ENCODE peak calls at places on chromosomes 12 and 14, in five cellular contexts. U is PC-9, K is lung, W is upper lobe of right lung, B is HCT116. R is an unnamed sample.

GRCh38 chr12:76548222-76548837 is 11.2 kb downstream of the OSBPL8 start:
- DNase-seq in K (no peak), U (peak), B (no peak), W (no peak), R (no peak)

GRCh38 chr14:77120771-77121743 is 20.5 kb downstream of the ZDHHC22 start:
- DNase-seq in U (no peak), B (no peak), W (no peak), K (no peak), R (peak)

GRCh38 chr14:90844321-90844720 is 28.1 kb upstream of the TTC7B start:
- DNase-seq in W (peak), U (no peak), K (peak), B (no peak), R (no peak)

GRCh38 chr14:63555572-63555971 is 12.4 kb upstream of the PPP2R5E start:
- DNase-seq in K (no peak), U (no peak), W (no peak), B (no peak), R (no peak)

GRCh38 chr14:21825147-21825743 is 151.6 kb upstream of the OR4E1 start:
- DNase-seq in K (no peak), W (no peak), U (no peak), B (peak), R (no peak)

GRCh38 chr12:24436667-24437066 is 487.2 kb upstream of the SOX5 start:
- DNase-seq in K (no peak), W (no peak), B (no peak), U (no peak), R (no peak)

GRCh38 chr12:47818701-47819543 is 781 bp downstream of the HDAC7 start:
- DNase-seq in K (peak), U (peak), W (peak), B (no peak), R (peak)

GRCh38 chr12:62605972-62606371 is 139.3 kb downstream of the MON2 start:
- DNase-seq in W (no peak), K (no peak), U (no peak), B (no peak), R (no peak)

GRCh38 chr14:21263284-21264024 is 5.8 kb downstream of the HNRNPC start:
- DNase-seq in B (no peak), U (no peak), K (no peak), W (no peak), R (no peak)

GRCh38 chr14:87002831-87003230 is 990.2 kb downstream of the GALC start:
- DNase-seq in W (no peak), B (no peak), U (no peak), K (no peak), R (no peak)

GRCh38 chr12:107504503-107504885 is 181.1 kb upstream of the PWP1 start:
- DNase-seq in W (no peak), B (no peak), K (no peak), U (no peak), R (no peak)

GRCh38 chr14:99475179-99475578 is 5.5 kb downstream of the SETD3 start:
- DNase-seq in U (no peak), B (no peak), K (no peak), W (no peak), R (no peak)

GRCh38 chr14:100900837-100901390 is 2.6 kb downstream of the RTL1 start:
- DNase-seq in K (peak), U (peak), W (no peak), B (peak), R (peak)

GRCh38 chr14:69848903-69849391 is 30.3 kb upstream of the SMOC1 start:
- DNase-seq in U (no peak), K (no peak), W (no peak), B (no peak), R (no peak)

GRCh38 chr12:16605666-16606116 is 271 bp downstream of the LMO3 start:
- DNase-seq in U (peak), B (no peak), K (peak), W (peak), R (no peak)

DNA sequence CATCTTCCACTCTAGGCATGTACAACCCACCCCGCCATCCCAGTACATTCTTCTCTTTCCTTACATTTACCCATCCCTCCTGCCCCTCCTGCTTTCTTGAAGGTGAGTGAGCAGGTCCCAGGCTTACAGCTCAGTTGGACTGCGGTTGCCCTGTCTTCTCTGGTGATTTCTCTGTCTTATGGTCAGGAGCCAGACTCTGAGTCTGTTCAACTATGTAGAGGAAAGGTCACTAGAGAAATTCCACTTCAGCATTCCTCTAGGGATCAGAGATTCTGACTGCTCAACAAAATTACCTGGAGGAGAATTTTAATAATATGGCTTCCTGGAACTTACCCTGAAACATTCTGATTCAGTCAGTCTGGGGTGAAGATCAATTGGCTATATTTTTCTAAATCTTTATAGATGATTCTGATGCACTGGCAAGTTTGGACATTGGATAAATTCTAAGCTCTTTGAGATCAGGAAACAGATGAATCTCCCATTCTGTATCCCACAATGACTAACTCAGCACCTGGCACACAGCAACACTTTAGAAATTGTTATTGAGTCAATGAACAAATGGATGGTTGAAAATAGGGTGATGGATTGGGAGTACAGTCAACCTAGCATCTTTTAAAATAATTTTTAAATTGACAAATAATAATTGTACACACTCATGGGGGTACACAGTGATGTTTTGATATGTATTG is 128.6 kb upstream of the HIF1A start:
- DNase-seq in K (no peak), U (no peak), W (no peak), B (no peak), R (no peak)
- H3K27ac ChIP-seq in K (no peak), U (peak), W (no peak), B (no peak), R (no peak)

GRCh38 chr12:51905507-51906438 is 1.5 kb upstream of the ACVRL1 start:
- DNase-seq in B (no peak), W (no peak), K (peak), U (no peak), R (no peak)

GRCh38 chr12:51906452-51907082 is 737 bp upstream of the ACVRL1 start:
- DNase-seq in B (no peak), K (no peak), U (no peak), W (no peak), R (no peak)

GRCh38 chr12:51907083-51907863 is at the start of gene ACVRL1:
- DNase-seq in U (no peak), B (no peak), K (no peak), W (no peak), R (peak)

GRCh38 chr12:51907864-51908425 is 641 bp downstream of the ACVRL1 start:
- DNase-seq in K (no peak), B (no peak), U (no peak), W (no peak), R (peak)

DNA sequence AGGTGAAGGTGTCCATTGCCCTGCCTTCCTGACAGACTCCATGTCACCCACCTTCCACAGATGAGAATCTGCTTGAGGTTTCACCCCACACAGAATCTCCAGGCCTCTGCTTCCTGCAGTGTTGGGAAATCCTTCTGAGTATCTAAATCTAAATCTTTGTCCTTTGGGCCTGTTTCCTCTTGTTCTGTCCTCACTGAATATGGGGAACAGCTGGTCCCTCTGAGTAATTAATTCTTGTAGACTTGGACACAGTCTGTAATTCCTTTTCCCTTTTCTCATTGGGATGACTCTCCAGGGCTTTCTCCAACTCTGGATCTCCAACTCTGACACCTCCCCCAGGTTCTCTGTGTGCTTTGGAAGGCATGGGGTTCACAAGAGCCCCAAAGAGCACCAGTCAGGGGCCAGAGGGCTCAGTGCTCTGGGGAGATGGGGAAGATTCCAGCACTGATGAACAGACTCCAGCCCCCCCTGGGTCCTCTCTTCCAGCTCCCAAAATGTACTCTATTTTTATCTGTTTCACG is 2.3 kb upstream of the ACVRL1 start:
- DNase-seq in U (no peak), B (no peak), W (peak), K (no peak), R (no peak)
- H3K27ac ChIP-seq in U (no peak), B (no peak), W (peak), K (peak), R (peak)

DNA sequence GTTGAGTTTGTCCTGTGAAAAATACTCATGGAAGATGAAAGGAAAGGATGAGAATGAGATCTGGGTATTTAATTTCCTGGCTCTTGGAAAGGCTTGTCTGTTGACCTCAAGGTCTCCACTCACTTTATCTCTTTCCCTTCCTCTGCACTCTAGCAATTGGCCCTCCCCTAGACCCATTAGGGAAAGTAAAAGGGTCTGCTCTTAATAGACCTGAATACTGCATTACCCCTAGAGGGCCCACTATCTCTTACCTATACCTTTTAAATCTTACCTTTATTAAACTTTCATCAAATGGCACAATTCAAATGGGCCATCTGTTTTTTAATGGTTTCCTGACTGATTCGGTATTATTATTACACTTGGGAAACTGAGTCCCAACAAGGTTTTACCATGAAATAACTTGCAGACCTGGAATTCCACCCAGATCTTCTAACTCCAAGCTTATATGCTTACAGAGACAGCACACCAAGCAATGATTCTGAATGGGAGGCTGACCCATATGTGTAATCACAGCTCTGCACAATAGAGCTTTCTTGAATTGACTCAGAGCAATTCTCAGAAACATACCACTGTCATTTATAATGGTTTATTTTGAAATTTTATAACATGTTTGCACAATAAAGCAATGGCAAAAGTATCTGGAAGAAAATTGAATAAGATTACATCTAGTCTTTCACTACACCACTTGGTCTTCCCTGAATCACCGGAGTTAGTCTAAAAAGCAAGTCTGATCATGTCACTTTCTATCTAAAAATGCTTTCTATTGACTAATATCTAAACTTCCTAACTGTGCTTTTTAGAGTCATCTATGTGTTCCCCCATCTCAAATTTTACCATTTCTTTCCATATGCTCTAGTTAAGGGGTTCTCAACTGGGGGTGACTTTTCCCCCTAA is 618.5 kb downstream of the NRXN3 start:
- DNase-seq in W (no peak), K (no peak), B (no peak), U (no peak), R (no peak)
- H3K27ac ChIP-seq in W (no peak), K (no peak), B (no peak), U (no peak), R (no peak)

GRCh38 chr12:7645395-7646177 is 20.1 kb downstream of the APOBEC1 start:
- DNase-seq in U (peak), W (no peak), B (peak), K (no peak), R (no peak)

GRCh38 chr12:7646178-7646475 is 19.6 kb downstream of the APOBEC1 start:
- DNase-seq in B (no peak), U (no peak), W (no peak), K (no peak), R (no peak)

GRCh38 chr12:7647071-7647470 is 18.6 kb downstream of the APOBEC1 start:
- DNase-seq in K (no peak), B (no peak), W (no peak), U (no peak), R (no peak)

GRCh38 chr12:7650091-7650490 is 15.6 kb downstream of the APOBEC1 start:
- DNase-seq in W (no peak), B (no peak), U (no peak), K (no peak), R (no peak)
- H3K27ac ChIP-seq in W (no peak), B (no peak), U (no peak), K (no peak), R (no peak)

GRCh38 chr12:6765048-6765633 is 1.0 kb upstream of the PTMS start:
- DNase-seq in U (no peak), B (no peak), W (no peak), K (no peak), R (no peak)
- H3K27ac ChIP-seq in U (peak), B (peak), W (peak), K (peak), R (peak)

DNA sequence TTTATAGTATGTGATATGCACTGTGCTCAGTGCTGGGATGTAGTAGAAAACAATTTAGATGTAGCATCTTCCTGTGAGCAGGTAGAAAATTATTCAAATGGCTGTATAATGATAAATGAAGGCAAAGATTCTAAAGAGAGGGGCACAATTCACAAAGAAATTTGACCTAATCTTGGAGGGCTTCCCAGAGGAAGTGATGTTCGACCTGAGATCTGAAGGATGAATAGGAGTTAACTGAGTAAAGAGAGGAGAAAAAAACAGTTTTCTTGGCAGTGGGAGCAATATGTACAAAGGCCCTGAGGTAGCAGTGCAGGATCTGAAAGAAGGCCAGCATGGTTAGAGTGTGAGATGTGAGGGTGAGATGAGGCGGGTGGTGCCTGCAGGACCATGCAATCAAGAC is 15.2 kb downstream of the RPH3A start:
- DNase-seq in B (no peak), W (no peak), K (no peak), U (no peak), R (no peak)
- H3K27ac ChIP-seq in B (no peak), W (no peak), K (no peak), U (no peak), R (no peak)

DNA sequence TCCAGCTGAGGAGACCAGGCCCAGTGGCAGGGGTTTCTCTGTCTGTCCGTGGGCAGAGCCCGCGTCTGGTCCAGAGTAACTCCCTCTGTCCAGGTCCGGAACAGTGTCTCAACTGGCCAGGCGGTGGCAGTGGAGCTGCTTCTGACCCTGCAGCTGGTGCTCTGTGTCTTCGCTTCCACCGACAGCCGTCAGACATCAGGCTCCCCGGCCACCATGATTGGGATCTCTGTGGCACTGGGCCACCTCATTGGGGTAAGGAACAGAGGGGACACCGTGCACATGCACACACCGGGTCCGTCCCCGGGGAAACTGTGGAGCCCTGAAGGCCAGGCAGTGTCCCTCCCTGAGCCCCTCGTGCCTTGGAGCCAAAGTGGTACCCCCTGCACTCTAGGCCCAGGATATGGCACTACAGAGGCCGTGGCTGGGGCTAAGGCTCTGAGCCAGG is 1.5 kb downstream of the AQP6 start:
- DNase-seq in W (peak), K (peak), B (no peak), U (no peak), R (peak)
- H3K27ac ChIP-seq in W (no peak), K (no peak), B (no peak), U (no peak), R (no peak)

DNA sequence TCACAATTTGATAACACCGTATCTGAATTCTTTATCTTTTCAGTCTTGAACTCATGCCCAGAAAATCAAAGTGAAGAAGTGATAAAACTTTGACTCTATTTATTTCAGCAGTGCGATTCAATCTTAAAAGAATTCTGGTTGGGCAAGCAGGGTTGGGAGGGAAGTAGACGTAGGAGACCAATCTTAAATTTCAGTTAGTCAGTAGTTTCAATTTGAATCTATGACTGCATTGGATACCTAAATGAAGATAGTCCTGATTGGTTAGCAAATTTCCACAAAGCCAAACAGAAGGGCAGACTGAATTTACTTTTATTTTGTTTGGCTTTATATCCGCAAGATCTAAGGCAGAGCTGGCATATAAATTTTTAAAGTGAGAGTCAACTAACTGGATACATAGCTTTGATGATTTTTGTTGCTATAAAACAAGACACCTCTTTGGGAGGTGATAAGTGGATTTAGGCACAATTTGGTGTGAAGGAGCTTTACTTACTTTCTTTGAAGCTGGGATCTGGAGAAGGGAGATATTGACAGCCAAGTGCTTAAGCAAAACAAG is 2.6 kb downstream of the ACSS3 start:
- DNase-seq in B (no peak), K (no peak), U (no peak), W (no peak), R (no peak)
- H3K27ac ChIP-seq in B (no peak), K (peak), U (no peak), W (peak), R (peak)

GRCh38 chr14:52018970-52019369 is 29.6 kb downstream of the RTRAF start:
- DNase-seq in W (no peak), K (no peak), U (no peak), B (no peak), R (no peak)
- H3K27ac ChIP-seq in W (no peak), K (no peak), U (no peak), B (no peak), R (no peak)

R was measured in spleen.